ENCODE peak calls at places on chromosomes 12 and 14, in seven cellular contexts. One of them, this sample, is unnamed.

GRCh38 chr14:21768116-21768874 is 94.7 kb upstream of the OR4E1 start:
- DNase-seq in GM23338: peak
- DNase-seq in HepG2: peak
- DNase-seq in HCT116: peak
- DNase-seq in K562: peak
- DNase-seq in endothelial cell of umbilical vein: peak
- DNase-seq in H1: no peak
- DNase-seq in this sample: peak

GRCh38 chr12:121025442-121026226 is 9.3 kb upstream of the C12orf43 start:
- DNase-seq in GM23338: no peak
- DNase-seq in HepG2: peak
- DNase-seq in HCT116: no peak
- DNase-seq in K562: no peak
- DNase-seq in endothelial cell of umbilical vein: no peak
- DNase-seq in H1: no peak
- DNase-seq in this sample: no peak

GRCh38 chr14:92385561-92385960 is 62.6 kb downstream of the SLC24A4 start:
- DNase-seq in GM23338: no peak
- DNase-seq in HepG2: no peak
- DNase-seq in HCT116: no peak
- DNase-seq in K562: no peak
- DNase-seq in endothelial cell of umbilical vein: no peak
- DNase-seq in H1: no peak
- DNase-seq in this sample: no peak

GRCh38 chr12:110042260-110042659 is 6.1 kb downstream of the C12orf76 start:
- DNase-seq in GM23338: no peak
- DNase-seq in HepG2: peak
- DNase-seq in HCT116: no peak
- DNase-seq in K562: no peak
- DNase-seq in endothelial cell of umbilical vein: no peak
- DNase-seq in H1: no peak
- DNase-seq in this sample: no peak

GRCh38 chr14:92397140-92397815 is 74.3 kb downstream of the SLC24A4 start:
- DNase-seq in GM23338: no peak
- DNase-seq in HepG2: no peak
- DNase-seq in HCT116: peak
- DNase-seq in K562: no peak
- DNase-seq in endothelial cell of umbilical vein: no peak
- DNase-seq in H1: no peak
- DNase-seq in this sample: no peak

GRCh38 chr14:35215110-35215872 is 76.9 kb upstream of the PSMA6 start:
- DNase-seq in GM23338: peak
- DNase-seq in HepG2: peak
- DNase-seq in HCT116: peak
- DNase-seq in K562: no peak
- DNase-seq in endothelial cell of umbilical vein: peak
- DNase-seq in H1: no peak
- DNase-seq in this sample: no peak

GRCh38 chr12:124786065-124786964 is 77.3 kb downstream of the SCARB1 start:
- DNase-seq in GM23338: peak
- DNase-seq in HepG2: no peak
- DNase-seq in HCT116: no peak
- DNase-seq in K562: peak
- DNase-seq in endothelial cell of umbilical vein: peak
- DNase-seq in H1: peak
- DNase-seq in this sample: no peak

GRCh38 chr12:109440851-109441490 is 36.1 kb downstream of the KCTD10 start:
- DNase-seq in GM23338: peak
- DNase-seq in HepG2: no peak
- DNase-seq in HCT116: no peak
- DNase-seq in K562: no peak
- DNase-seq in endothelial cell of umbilical vein: no peak
- DNase-seq in H1: no peak
- DNase-seq in this sample: no peak

GRCh38 chr12:1883513-1883912 is 34.9 kb downstream of the CACNA2D4 start:
- DNase-seq in GM23338: no peak
- DNase-seq in HepG2: no peak
- DNase-seq in HCT116: no peak
- DNase-seq in K562: no peak
- DNase-seq in endothelial cell of umbilical vein: no peak
- DNase-seq in H1: no peak
- DNase-seq in this sample: no peak

GRCh38 chr12:55716582-55717396 is 943 bp downstream of the BLOC1S1 start:
- DNase-seq in GM23338: no peak
- DNase-seq in HepG2: no peak
- DNase-seq in HCT116: no peak
- DNase-seq in K562: no peak
- DNase-seq in endothelial cell of umbilical vein: no peak
- DNase-seq in H1: no peak
- DNase-seq in this sample: no peak

GRCh38 chr12:13277278-13277677 is 80.8 kb downstream of the EMP1 start:
- DNase-seq in GM23338: no peak
- DNase-seq in HepG2: no peak
- DNase-seq in HCT116: no peak
- DNase-seq in K562: no peak
- DNase-seq in endothelial cell of umbilical vein: no peak
- DNase-seq in H1: no peak
- DNase-seq in this sample: no peak
- TF ChIP-seq EZH2 in GM23338: no peak
- TF ChIP-seq EZH2 in HepG2: no peak
- TF ChIP-seq EZH2 in HCT116: no peak
- TF ChIP-seq EZH2 in K562: no peak
- TF ChIP-seq EZH2 in endothelial cell of umbilical vein: no peak
- TF ChIP-seq EZH2 in H1: no peak
- TF ChIP-seq EZH2 in this sample: no peak

DNA sequence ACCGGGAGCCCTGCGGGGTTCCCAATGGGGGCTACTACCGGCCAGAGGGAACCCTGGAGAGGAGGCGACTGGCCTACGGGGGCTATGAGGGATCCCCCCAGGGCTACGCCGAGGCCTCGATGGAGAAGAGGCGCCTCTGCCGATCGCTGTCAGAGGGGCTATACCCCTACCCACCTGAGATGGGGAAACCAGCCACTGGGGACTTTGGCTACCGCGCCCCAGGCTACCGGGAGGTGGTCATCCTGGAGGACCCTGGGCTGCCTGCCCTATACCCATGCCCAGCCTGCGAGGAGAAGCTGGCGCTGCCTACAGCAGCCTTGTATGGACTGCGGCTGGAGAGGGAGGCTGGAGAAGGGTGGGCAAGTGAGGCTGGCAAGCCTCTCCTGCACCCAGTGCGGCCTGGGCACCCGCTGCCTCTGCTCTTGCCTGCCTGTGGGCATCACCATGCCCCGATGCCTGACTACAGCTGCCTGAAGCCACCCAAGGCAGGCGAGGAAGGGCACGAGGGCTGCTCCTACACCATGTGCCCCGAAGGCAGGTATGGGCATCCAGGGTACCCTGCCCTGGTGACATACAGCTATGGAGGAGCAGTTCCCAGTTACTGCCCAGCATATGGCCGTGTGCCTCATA is 9.7 kb downstream of the TNS2 start:
- DNase-seq in GM23338: no peak
- DNase-seq in HepG2: no peak
- DNase-seq in HCT116: no peak
- DNase-seq in K562: no peak
- DNase-seq in endothelial cell of umbilical vein: no peak
- DNase-seq in H1: no peak
- DNase-seq in this sample: no peak
- TF ChIP-seq POLR2AphosphoS5 in GM23338: no peak
- TF ChIP-seq POLR2AphosphoS5 in HepG2: no peak
- TF ChIP-seq POLR2AphosphoS5 in HCT116: no peak
- TF ChIP-seq POLR2AphosphoS5 in K562: no peak
- TF ChIP-seq POLR2AphosphoS5 in endothelial cell of umbilical vein: no peak
- TF ChIP-seq POLR2AphosphoS5 in H1: no peak
- TF ChIP-seq POLR2AphosphoS5 in this sample: no peak

DNA sequence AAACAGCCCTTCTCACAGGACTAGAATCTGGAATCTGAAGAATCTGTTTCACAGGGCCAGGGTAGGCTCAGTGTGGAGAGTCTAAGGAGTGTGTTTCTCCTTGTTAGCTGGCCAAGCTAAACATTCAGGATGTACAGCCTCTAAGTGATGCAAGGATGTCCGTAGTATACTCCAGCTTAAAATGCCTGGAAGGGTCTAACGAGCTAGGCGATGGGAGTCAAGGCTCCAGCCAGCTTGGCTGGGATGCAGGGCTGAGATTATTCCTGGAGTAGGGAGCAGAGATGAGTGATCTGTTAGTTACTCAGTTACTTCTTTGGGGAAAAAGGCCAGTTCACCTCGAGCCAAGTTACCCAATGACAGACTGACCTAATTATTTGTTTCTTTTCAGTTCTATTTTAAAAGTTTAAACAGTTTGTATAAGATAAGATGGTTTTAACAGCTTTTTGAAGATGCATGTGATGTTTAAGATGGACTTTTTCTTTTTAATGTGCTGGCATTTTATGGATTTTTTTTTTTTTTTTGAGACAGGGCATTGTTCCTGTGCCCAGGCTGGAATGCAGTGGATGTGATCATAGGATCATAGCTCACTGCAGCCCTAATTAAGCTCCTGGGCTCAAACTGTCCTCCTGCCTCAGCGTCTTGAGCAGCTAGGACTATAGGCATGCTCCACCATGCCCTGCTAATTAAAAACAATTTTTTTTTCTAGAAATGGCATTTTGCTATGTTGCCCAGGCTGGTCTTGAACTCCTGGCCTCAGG is 41.1 kb downstream of the SYNE2 start:
- DNase-seq in GM23338: peak
- DNase-seq in HepG2: no peak
- DNase-seq in HCT116: no peak
- DNase-seq in K562: no peak
- DNase-seq in endothelial cell of umbilical vein: peak
- DNase-seq in H1: no peak
- DNase-seq in this sample: no peak
- H3K27ac ChIP-seq in GM23338: peak
- H3K27ac ChIP-seq in HepG2: no peak
- H3K27ac ChIP-seq in HCT116: no peak
- H3K27ac ChIP-seq in K562: no peak
- H3K27ac ChIP-seq in endothelial cell of umbilical vein: no peak
- H3K27ac ChIP-seq in H1: no peak
- H3K27ac ChIP-seq in this sample: no peak

GRCh38 chr12:102429755-102430154 is 50.6 kb downstream of the IGF1 start:
- DNase-seq in GM23338: no peak
- DNase-seq in HepG2: no peak
- DNase-seq in HCT116: no peak
- DNase-seq in K562: no peak
- DNase-seq in endothelial cell of umbilical vein: no peak
- DNase-seq in H1: no peak
- DNase-seq in this sample: no peak
- TF ChIP-seq EZH2 in GM23338: no peak
- TF ChIP-seq EZH2 in HepG2: no peak
- TF ChIP-seq EZH2 in HCT116: no peak
- TF ChIP-seq EZH2 in K562: no peak
- TF ChIP-seq EZH2 in endothelial cell of umbilical vein: no peak
- TF ChIP-seq EZH2 in H1: no peak
- TF ChIP-seq EZH2 in this sample: no peak

GRCh38 chr14:65117795-65118746 is 15.8 kb upstream of the MAX start:
- DNase-seq in GM23338: no peak
- DNase-seq in HepG2: no peak
- DNase-seq in HCT116: no peak
- DNase-seq in K562: no peak
- DNase-seq in endothelial cell of umbilical vein: no peak
- DNase-seq in H1: no peak
- DNase-seq in this sample: no peak
- TF ChIP-seq POLR2AphosphoS5 in GM23338: no peak
- TF ChIP-seq POLR2AphosphoS5 in HepG2: no peak
- TF ChIP-seq POLR2AphosphoS5 in HCT116: no peak
- TF ChIP-seq POLR2AphosphoS5 in K562: no peak
- TF ChIP-seq POLR2AphosphoS5 in endothelial cell of umbilical vein: no peak
- TF ChIP-seq POLR2AphosphoS5 in H1: no peak
- TF ChIP-seq POLR2AphosphoS5 in this sample: no peak

This sample was measured in SK-N-MC.